ENCODE peak calls at places on chromosome 14, in nine cellular contexts. A, E, R, N, X, I, G, J and U are unnamed samples.

GRCh38 chr14:105499256-105500035 is 8.4 kb downstream of the TEDC1 start:
- DNase-seq in N (no peak), X (no peak), E (no peak), J (no peak), A (no peak), I (no peak), G (no peak), R (no peak), U (no peak)

GRCh38 chr14:20775043-20775442 is 6.0 kb upstream of the RNASE6 start:
- DNase-seq in J (no peak), G (no peak), X (no peak), I (no peak), A (no peak), R (no peak), N (no peak), E (no peak), U (no peak)

GRCh38 chr14:65840118-65840751 is 427.7 kb downstream of the FUT8 start:
- DNase-seq in E (no peak), A (no peak), I (no peak), J (no peak), X (no peak), R (no peak), G (no peak), N (no peak), U (no peak)

GRCh38 chr14:87944987-87945604 is 47.9 kb downstream of the GALC start:
- DNase-seq in A (peak), N (no peak), X (no peak), E (no peak), G (peak), I (no peak), R (peak), J (no peak), U (peak)

GRCh38 chr14:89015016-89015415 is 190.6 kb downstream of the TTC8 start:
- DNase-seq in R (no peak), I (no peak), X (no peak), E (no peak), G (no peak), N (no peak), J (no peak), A (peak), U (no peak)

GRCh38 chr14:75511201-75511600 is 11.1 kb upstream of the BATF start:
- DNase-seq in N (no peak), R (no peak), E (no peak), X (no peak), G (no peak), A (no peak), I (no peak), J (no peak), U (no peak)

GRCh38 chr14:104557086-104557485 is 22.5 kb upstream of the C14orf180 start:
- DNase-seq in J (no peak), E (no peak), G (no peak), R (no peak), A (no peak), I (no peak), X (no peak), N (no peak), U (no peak)

GRCh38 chr14:65824285-65824977 is 411.9 kb downstream of the FUT8 start:
- DNase-seq in X (peak), N (peak), G (peak), J (peak), E (peak), R (peak), I (peak), A (peak), U (peak)

GRCh38 chr14:89507926-89508460 is 91.0 kb upstream of the FOXN3 start:
- DNase-seq in J (no peak), X (no peak), E (no peak), A (no peak), I (no peak), N (no peak), R (no peak), G (peak), U (no peak)

GRCh38 chr14:66910306-66910705 is 278.9 kb upstream of the GARIN2 start:
- DNase-seq in J (no peak), G (no peak), E (no peak), X (no peak), A (no peak), I (no peak), N (no peak), R (no peak), U (no peak)

GRCh38 chr14:96039633-96040311 is 610 bp downstream of the C14orf132 start:
- DNase-seq in A (peak), N (no peak), I (no peak), E (no peak), J (no peak), G (no peak), X (no peak), R (no peak), U (no peak)

GRCh38 chr14:101972126-101972785 is 7.9 kb downstream of the DYNC1H1 start:
- DNase-seq in N (peak), R (no peak), E (peak), I (peak), X (peak), A (peak), G (peak), J (no peak), U (peak)

GRCh38 chr14:101062065-101062450 is 158.5 kb upstream of the RTL1 start:
- DNase-seq in I (no peak), E (no peak), A (no peak), G (no peak), X (no peak), R (no peak), J (no peak), N (no peak), U (no peak)

GRCh38 chr14:76919811-76920571 is 93.8 kb downstream of the LRRC74A start:
- DNase-seq in J (no peak), A (peak), R (no peak), E (peak), I (no peak), N (peak), G (no peak), X (no peak), U (peak)

GRCh38 chr14:76880432-76880831 is 54.2 kb downstream of the LRRC74A start:
- DNase-seq in A (no peak), I (no peak), R (no peak), X (no peak), J (no peak), G (no peak), E (no peak), N (no peak), U (no peak)

GRCh38 chr14:25516838-25517237 is 466.9 kb upstream of the STXBP6 start:
- DNase-seq in A (no peak), R (no peak), X (no peak), I (no peak), J (no peak), N (no peak), E (no peak), G (no peak), U (no peak)

GRCh38 chr14:75238728-75239455 is 39.7 kb upstream of the FOS start:
- DNase-seq in E (no peak), X (no peak), I (no peak), A (no peak), G (no peak), J (no peak), N (no peak), R (no peak), U (no peak)

GRCh38 chr14:103788086-103788485 is 59.3 kb downstream of the PPP1R13B start:
- DNase-seq in A (no peak), N (no peak), G (no peak), E (no peak), R (no peak), J (no peak), X (no peak), I (no peak), U (no peak)

GRCh38 chr14:63512861-63513260 is 30.3 kb downstream of the PPP2R5E start:
- DNase-seq in J (no peak), A (no peak), G (no peak), R (no peak), I (no peak), X (no peak), N (no peak), E (no peak), U (no peak)

GRCh38 chr14:103875010-103875409 is 27.6 kb upstream of the PPP1R13B start:
- DNase-seq in A (no peak), R (no peak), J (no peak), X (no peak), N (no peak), E (no peak), G (no peak), I (no peak), U (no peak)

GRCh38 chr14:21087294-21088091 is 11.0 kb downstream of the ZNF219 start:
- DNase-seq in G (no peak), N (no peak), R (peak), E (no peak), X (no peak), A (peak), I (peak), J (peak), U (no peak)

GRCh38 chr14:58078471-58078870 is 73.5 kb downstream of the ARMH4 start:
- DNase-seq in J (no peak), G (no peak), R (no peak), A (no peak), I (no peak), E (no peak), X (no peak), N (no peak), U (no peak)

GRCh38 chr14:76953196-76953945 is 75.1 kb downstream of the IRF2BPL start:
- DNase-seq in N (peak), R (no peak), I (no peak), X (peak), J (peak), G (no peak), E (peak), A (peak), U (no peak)

GRCh38 chr14:90281261-90281660 is 24.9 kb downstream of the PSMC1 start:
- DNase-seq in E (no peak), X (no peak), J (no peak), I (no peak), N (no peak), G (no peak), R (no peak), A (peak), U (peak)

GRCh38 chr14:54208751-54209150 is 188.1 kb upstream of the CDKN3 start:
- DNase-seq in J (no peak), A (no peak), N (no peak), E (no peak), I (no peak), R (no peak), G (no peak), X (no peak), U (no peak)

GRCh38 chr14:32593290-32593942 is 264.3 kb downstream of the AKAP6 start:
- DNase-seq in I (no peak), R (no peak), N (no peak), X (no peak), A (peak), G (no peak), E (no peak), J (no peak), U (peak)

GRCh38 chr14:32590157-32590556 is 261.1 kb downstream of the AKAP6 start:
- DNase-seq in X (no peak), E (no peak), R (no peak), N (no peak), A (no peak), G (no peak), J (no peak), I (no peak), U (no peak)

GRCh38 chr14:32584079-32584478 is 255.0 kb downstream of the AKAP6 start:
- DNase-seq in G (no peak), J (no peak), I (no peak), E (no peak), A (no peak), N (no peak), R (no peak), X (no peak), U (no peak)

DNA sequence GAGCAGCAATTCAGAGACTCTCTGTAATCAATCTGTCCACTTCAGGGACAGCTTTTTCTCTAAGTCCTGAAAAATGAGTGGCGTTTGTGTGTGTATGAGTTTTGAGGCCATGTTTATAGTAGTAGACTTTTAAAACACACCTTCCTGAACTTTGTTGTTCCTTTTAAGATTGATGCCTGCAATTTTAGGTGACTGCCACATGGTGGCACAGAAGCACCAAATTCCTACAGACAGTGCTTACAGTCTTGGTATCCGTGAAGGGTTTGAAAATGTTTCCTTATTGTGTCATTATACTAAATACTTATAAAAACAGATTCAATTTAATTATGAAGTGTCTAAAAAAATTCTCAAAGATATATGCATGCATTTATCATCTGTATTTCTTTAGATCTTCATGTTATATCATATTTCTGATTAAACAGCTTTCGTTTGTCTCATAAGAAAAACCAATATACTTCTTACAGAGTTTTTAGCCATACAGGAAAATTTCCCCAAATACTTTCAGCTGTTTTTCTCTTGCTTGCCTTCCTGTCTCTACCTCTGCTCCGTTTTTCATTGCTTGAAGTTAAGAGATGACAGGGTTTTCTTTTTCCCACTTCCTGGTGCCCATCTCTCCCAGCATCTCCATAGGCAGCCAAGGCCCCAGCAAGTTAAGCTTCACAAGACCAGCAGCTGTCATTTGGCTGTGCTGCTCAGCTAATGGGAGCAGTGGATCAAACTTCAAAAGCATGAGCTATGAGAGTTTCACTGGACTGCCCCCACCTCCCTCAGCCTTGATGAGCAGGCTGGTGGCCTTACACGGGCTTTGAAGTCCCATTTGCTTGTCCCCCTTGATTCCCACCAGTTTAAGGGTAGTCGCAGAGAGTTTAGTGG is 259.6 kb downstream of the AKAP6 start:
- DNase-seq in I (peak), R (peak), X (no peak), J (no peak), N (no peak), G (no peak), E (peak), A (peak), U (no peak)
- TF ChIP-seq CTCF in I (peak), R (peak), X (peak), J (no peak), N (peak), G (peak), E (peak), A (peak), U (peak)

GRCh38 chr14:52844262-52845060 is 53.1 kb upstream of the GNPNAT1 start:
- DNase-seq in N (no peak), A (peak), R (no peak), G (no peak), I (no peak), X (no peak), J (no peak), E (no peak), U (no peak)

GRCh38 chr14:52835122-52835903 is 43.9 kb upstream of the GNPNAT1 start:
- DNase-seq in A (peak), E (no peak), N (no peak), G (no peak), J (no peak), R (no peak), X (peak), I (no peak), U (no peak)

GRCh38 chr14:52837451-52837850 is 46.0 kb upstream of the GNPNAT1 start:
- DNase-seq in I (no peak), E (no peak), G (no peak), X (no peak), R (no peak), A (no peak), J (no peak), N (no peak), U (no peak)

GRCh38 chr14:52845079-52845478 is 53.7 kb upstream of the GNPNAT1 start:
- DNase-seq in E (no peak), A (no peak), N (no peak), I (no peak), G (no peak), X (no peak), R (no peak), J (no peak), U (no peak)

DNA sequence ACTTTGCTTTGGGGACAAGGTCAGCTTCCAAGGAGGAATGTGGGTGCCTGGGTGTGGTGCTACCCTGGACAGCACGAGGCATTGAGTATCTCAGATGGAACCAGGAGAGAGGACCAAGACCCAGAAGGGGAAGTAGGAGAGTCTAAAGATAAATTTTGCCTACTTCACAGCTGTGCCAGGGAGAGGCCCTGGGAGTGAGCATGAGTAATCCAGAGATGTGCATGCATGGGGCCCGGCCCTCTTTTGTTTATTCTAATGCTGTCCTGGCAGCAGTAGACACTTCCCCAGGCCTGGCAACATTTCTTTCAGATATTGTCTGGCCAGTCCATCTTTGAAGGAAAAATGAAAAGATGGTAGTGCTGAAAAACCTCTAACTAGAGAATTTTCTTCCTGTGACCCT is 49.5 kb upstream of the GNPNAT1 start:
- DNase-seq in J (no peak), R (no peak), A (peak), G (no peak), X (no peak), E (no peak), I (no peak), N (peak), U (peak)
- H3K27ac ChIP-seq in J (no peak), R (no peak), A (no peak), G (no peak), X (peak), E (no peak), I (no peak), N (no peak), U (no peak)

GRCh38 chr14:68656452-68656851 is 136.4 kb downstream of the ZFP36L1 start:
- DNase-seq in A (no peak), X (no peak), J (no peak), I (no peak), R (no peak), G (no peak), N (no peak), E (no peak), U (no peak)

GRCh38 chr14:68654471-68654941 is 138.4 kb downstream of the ZFP36L1 start:
- DNase-seq in G (no peak), R (no peak), X (no peak), J (no peak), E (no peak), N (peak), A (peak), I (no peak), U (no peak)

GRCh38 chr14:68657300-68658028 is 135.4 kb downstream of the ZFP36L1 start:
- DNase-seq in N (no peak), E (no peak), G (no peak), J (no peak), A (no peak), X (no peak), R (no peak), I (no peak), U (no peak)

GRCh38 chr14:68655021-68655811 is 137.7 kb downstream of the ZFP36L1 start:
- DNase-seq in R (no peak), J (no peak), I (no peak), N (peak), G (no peak), A (peak), X (no peak), E (peak), U (no peak)

GRCh38 chr14:68655961-68656360 is 136.9 kb downstream of the ZFP36L1 start:
- DNase-seq in R (peak), N (no peak), I (no peak), J (no peak), A (no peak), X (no peak), E (no peak), G (no peak), U (no peak)
- TF ChIP-seq CTCF in R (peak), N (no peak), I (no peak), J (no peak), A (no peak), X (no peak), E (peak), G (peak), U (no peak)

GRCh38 chr14:99873653-99874052 is 80.4 kb downstream of the EML1 start:
- DNase-seq in G (no peak), J (no peak), N (no peak), R (no peak), A (no peak), E (no peak), I (no peak), X (no peak), U (no peak)

GRCh38 chr14:99875421-99875820 is 82.2 kb downstream of the EML1 start:
- DNase-seq in E (no peak), X (no peak), R (no peak), I (no peak), N (no peak), J (no peak), A (no peak), G (no peak), U (no peak)

GRCh38 chr14:99872786-99873440 is 79.7 kb downstream of the EML1 start:
- DNase-seq in A (no peak), X (peak), J (no peak), G (no peak), N (no peak), I (no peak), E (no peak), R (no peak), U (no peak)

GRCh38 chr14:99870617-99871016 is 77.4 kb downstream of the EML1 start:
- DNase-seq in I (no peak), X (no peak), A (no peak), N (no peak), R (no peak), J (no peak), E (no peak), G (no peak), U (no peak)

GRCh38 chr14:99871771-99872170 is 78.6 kb downstream of the EML1 start:
- DNase-seq in R (no peak), J (no peak), A (no peak), E (no peak), X (peak), N (no peak), G (no peak), I (no peak), U (no peak)
- H3K27ac ChIP-seq in R (no peak), J (no peak), A (no peak), E (no peak), X (no peak), N (no peak), G (no peak), I (no peak), U (no peak)

GRCh38 chr14:23173796-23174195 is 9.7 kb downstream of the SLC7A8 start:
- DNase-seq in I (no peak), E (no peak), A (no peak), X (no peak), G (no peak), N (no peak), J (no peak), R (no peak), U (no peak)
- TF ChIP-seq CTCF in I (no peak), E (no peak), A (no peak), X (no peak), G (no peak), N (no peak), J (no peak), R (no peak), U (no peak)